ENCODE peak calls at places on chromosomes 7 and 10, in nine cellular contexts. N is RWPE1, U is heart right ventricle, M is substantia nigra, W is prostate gland, E is AG04450, F is SJCRH30, D is mesenchymal stem cell, S is epithelial cell of prostate. A is an unnamed sample.

GRCh38 chr7:66597472-66597871 is 31.2 kb upstream of the KCTD7 start:
- DNase-seq in D (no peak), N (no peak), M (no peak), F (no peak), U (no peak), W (no peak), S (no peak), E (no peak), A (no peak)

GRCh38 chr7:23013715-23014649 is at the start of gene HYCC1:
- DNase-seq in W (peak; percentile 99), N (peak; percentile 99), D (peak; percentile 99), E (peak; percentile 97), S (peak; percentile 93), F (peak; percentile 99), U (peak; percentile 99), M (peak; percentile 84), A (peak; percentile 92)

GRCh38 chr10:93797825-93798224 is 40.1 kb downstream of the LGI1 start:
- DNase-seq in S (no peak), W (no peak), D (no peak), N (no peak), F (no peak), U (no peak), E (no peak), M (no peak), A (no peak)

GRCh38 chr7:18395868-18396267 is 99.7 kb upstream of the HDAC9 start:
- DNase-seq in N (no peak), U (no peak), S (no peak), E (no peak), M (no peak), W (no peak), F (no peak), D (no peak), A (no peak)

GRCh38 chr10:110156046-110156445 is 51.4 kb upstream of the MXI1 start:
- DNase-seq in M (no peak), D (no peak), E (no peak), W (no peak), S (no peak), N (no peak), F (no peak), U (no peak), A (no peak)

GRCh38 chr7:139936760-139937310 is 107.8 kb downstream of the TBXAS1 start:
- DNase-seq in D (peak; percentile 91), W (no peak), U (peak; percentile 14), F (no peak), S (no peak), E (peak; percentile 62), N (no peak), M (no peak), A (peak; percentile 19)

GRCh38 chr7:130793855-130794618 is 60.0 kb upstream of the KLF14 start:
- DNase-seq in S (no peak), W (no peak), E (no peak), M (no peak), U (no peak), F (peak; percentile 18), D (peak; percentile 37), N (peak; percentile 5), A (no peak)

GRCh38 chr10:118092209-118092608 is 45.5 kb upstream of the RAB11FIP2 start:
- DNase-seq in W (no peak), N (no peak), S (no peak), M (no peak), U (no peak), F (no peak), E (no peak), D (no peak), A (no peak)

GRCh38 chr7:121510302-121510701 is 114.2 kb upstream of the FAM3C start:
- DNase-seq in D (no peak), W (no peak), E (no peak), N (no peak), U (no peak), F (no peak), M (no peak), S (no peak), A (no peak)

GRCh38 chr7:127730658-127731276 is 78.8 kb downstream of the SND1 start:
- DNase-seq in E (no peak), F (no peak), U (no peak), D (no peak), W (no peak), S (no peak), N (no peak), M (no peak), A (no peak)

DNA sequence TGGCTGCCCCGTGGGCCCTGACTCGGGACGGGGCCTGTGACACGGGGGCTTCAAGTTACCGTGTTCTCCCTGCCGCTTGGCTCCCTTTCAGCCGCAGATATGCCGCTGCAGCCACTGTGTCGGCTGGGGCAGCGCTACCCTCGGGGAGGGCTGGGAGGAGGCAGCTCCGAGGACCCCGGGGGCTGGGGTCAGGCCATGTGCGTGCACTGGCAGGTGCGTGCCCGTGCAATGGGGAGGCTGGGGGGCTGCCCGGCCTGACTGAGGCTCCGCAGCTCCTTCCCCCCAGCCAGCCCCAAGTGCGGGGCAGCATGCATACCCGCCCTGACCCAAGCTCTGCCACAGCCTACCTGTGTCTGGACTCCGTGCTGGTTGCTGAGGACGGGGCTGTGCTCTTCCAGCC is 29.2 kb downstream of the KNDC1 start:
- DNase-seq in W (no peak), F (no peak), M (no peak), U (no peak), S (no peak), E (no peak), D (no peak), N (no peak), A (no peak)
- H3K27ac ChIP-seq in W (no peak overlapping the region), F (no peak overlapping the region), M (no peak overlapping the region), U (no peak overlapping the region), S (no peak overlapping the region), E (no peak overlapping the region), D (no peak overlapping the region), N (no peak overlapping the region), A (no peak overlapping the region)

GRCh38 chr7:732556-732955 is 5.5 kb upstream of the PRKAR1B start:
- DNase-seq in U (no peak), F (no peak), W (no peak), S (no peak), N (no peak), D (no peak), M (no peak), E (no peak), A (no peak)

GRCh38 chr7:729154-730000 is 2.3 kb upstream of the PRKAR1B start:
- DNase-seq in E (no peak), D (no peak), S (no peak), W (no peak), M (no peak), F (no peak), N (no peak), U (no peak), A (no peak)

GRCh38 chr7:732094-732541 is 5.0 kb upstream of the PRKAR1B start:
- DNase-seq in S (no peak), N (peak; percentile 45), W (peak; percentile 71), F (peak; percentile 85), D (no peak), M (no peak), E (no peak), U (peak; percentile 66), A (no peak)

GRCh38 chr7:730501-731439 is 3.7 kb upstream of the PRKAR1B start:
- DNase-seq in M (no peak), W (no peak), U (no peak), E (peak; percentile 4), F (no peak), S (no peak), N (no peak), D (peak; percentile 28), A (no peak)

GRCh38 chr7:731440-732085 is 4.5 kb upstream of the PRKAR1B start:
- DNase-seq in F (no peak), S (no peak), M (no peak), N (no peak), U (no peak), D (no peak), W (no peak), E (no peak), A (no peak)
- H3K27ac ChIP-seq in F (peak overlapping the region; percentile 53), S (no peak overlapping the region), M (no peak overlapping the region), N (peak overlapping the region; percentile 56), U (peak overlapping the region; percentile 93), D (no peak overlapping the region), W (no peak overlapping the region), E (no peak overlapping the region), A (no peak overlapping the region)

GRCh38 chr10:77800320-77800719 is 126.2 kb downstream of the DLG5 start:
- DNase-seq in D (no peak), E (no peak), F (no peak), N (no peak), W (no peak), M (no peak), U (no peak), S (no peak), A (no peak)
- H3K27ac ChIP-seq in D (no peak overlapping the region), E (no peak overlapping the region), F (no peak overlapping the region), N (no peak overlapping the region), W (no peak overlapping the region), M (no peak overlapping the region), U (no peak overlapping the region), S (no peak overlapping the region), A (no peak overlapping the region)

GRCh38 chr7:50783801-50784507 is 1.3 kb upstream of the GRB10 start:
- DNase-seq in U (no peak), M (no peak), N (no peak), F (no peak), S (no peak), E (no peak), D (peak; percentile 32), W (no peak), A (no peak)
- H3K27ac ChIP-seq in U (no peak overlapping the region), M (peak overlapping the region; percentile 9), N (no peak overlapping the region), F (no peak overlapping the region), S (no peak overlapping the region), E (no peak overlapping the region), D (no peak overlapping the region), W (no peak overlapping the region), A (no peak overlapping the region)

A was measured in foreskin keratinocyte.